ENCODE peak calls at places on chromosomes 4 and X, in four cellular contexts. W is amniotic stem cell; I is AG08395; F is activated CD4-positive, alpha-beta T cell treated with anti-CD3 and anti-CD28 coated beads for 48 hours. G is an unnamed sample.

GRCh38 chrX:96181571-96181970 is 503.1 kb upstream of the DIAPH2 start:
- DNase-seq in I (no peak), W (no peak), F (no peak), G (no peak)

GRCh38 chr4:141158219-141158618 is 24.9 kb upstream of the RNF150 start:
- DNase-seq in F (no peak), I (peak), W (peak), G (no peak)

GRCh38 chr4:118351851-118352827 is 664 bp downstream of the PRSS12 start:
- DNase-seq in W (no peak), I (no peak), F (peak), G (no peak)

GRCh38 chr4:112410364-112410763 is 105.6 kb downstream of the NEUROG2 start:
- DNase-seq in I (no peak), F (no peak), W (no peak), G (no peak)

GRCh38 chrX:132395059-132395458 is 93.8 kb downstream of the MBNL3 start:
- DNase-seq in F (no peak), W (no peak), I (no peak), G (no peak)

GRCh38 chr4:74097631-74098550 is 1.1 kb downstream of the CXCL2 start:
- DNase-seq in F (no peak), I (no peak), W (no peak), G (no peak)

GRCh38 chr4:103786014-103786413 is 66.2 kb upstream of the TACR3 start:
- DNase-seq in F (peak), I (peak), W (no peak), G (no peak)

GRCh38 chrX:97267916-97268680 is 384.4 kb downstream of the RPA4 start:
- DNase-seq in I (no peak), F (no peak), W (no peak), G (no peak)

GRCh38 chr4:89398146-89398545 is 90.5 kb upstream of the GPRIN3 start:
- DNase-seq in W (no peak), F (no peak), I (no peak), G (no peak)

GRCh38 chr4:168888715-168889215 is 121.3 kb downstream of the CBR4 start:
- DNase-seq in W (no peak), I (no peak), F (no peak), G (no peak)

GRCh38 chr4:71932941-71933340 is 98.9 kb upstream of the NPFFR2 start:
- DNase-seq in I (no peak), F (no peak), W (no peak), G (no peak)

GRCh38 chr4:11073621-11074051 is 355.1 kb downstream of the HS3ST1 start:
- DNase-seq in F (no peak), W (no peak), I (no peak), G (peak)

GRCh38 chrX:16278927-16279326 is 111.6 kb downstream of the MAGEB17 start:
- DNase-seq in F (peak), I (no peak), W (no peak), G (no peak)

GRCh38 chr4:94834496-94834895 is 76.7 kb downstream of the BMPR1B start:
- DNase-seq in F (no peak), W (no peak), I (no peak), G (no peak)

GRCh38 chrX:1719270-1719669 is 104.4 kb downstream of the ASMT start:
- DNase-seq in F (no peak), W (no peak), I (no peak), G (no peak)

GRCh38 chrX:25519258-25519657 is 503.5 kb upstream of the ARX start:
- DNase-seq in W (no peak), I (no peak), F (no peak), G (no peak)

GRCh38 chr4:155411546-155411945 is 34.8 kb upstream of the MAP9 start:
- DNase-seq in W (no peak), F (no peak), I (no peak), G (no peak)

GRCh38 chrX:27565992-27566391 is 24.2 kb upstream of the DCAF8L2 start:
- DNase-seq in W (no peak), I (no peak), F (no peak), G (no peak)